ENCODE peak calls at places on chromosomes 11 and 22, in five cellular contexts. Y is activated CD4-positive, CD25-positive, alpha-beta regulatory T cell; W is T-cell; E is NCI-H1436; V is aorta. O is an unnamed sample.

GRCh38 chr11:33256031-33256807 is 962 bp upstream of the HIPK3 start:
- DNase-seq in Y (no peak), W (no peak), E (no peak), V (no peak), O (no peak)

GRCh38 chr11:235180-235997 is 753 bp downstream of the SIRT3 start:
- DNase-seq in Y (peak; percentile 27), W (peak; percentile 61), E (peak; percentile 14), V (peak; percentile 42), O (no peak)

GRCh38 chr22:23478175-23478574 is 101.9 kb downstream of the IGLL1 start:
- DNase-seq in Y (no peak), W (no peak), E (no peak), V (no peak), O (no peak)

GRCh38 chr11:33895752-33896137 is 3.9 kb upstream of the LMO2 start:
- DNase-seq in Y (no peak), W (no peak), E (peak; percentile 56), V (no peak), O (no peak)

GRCh38 chr11:64355078-64355940 is 3.7 kb upstream of the RPS6KA4 start:
- DNase-seq in Y (no peak), W (no peak), E (peak; percentile 82), V (peak; percentile 94), O (peak; percentile 58)

GRCh38 chr22:49852898-49853894 is at the start of gene ZBED4:
- DNase-seq in Y (peak; percentile 99), W (peak; percentile 94), E (peak; percentile 97), V (peak; percentile 100), O (peak; percentile 100)

GRCh38 chr22:19874307-19875060 is 19.8 kb upstream of the GNB1L start:
- DNase-seq in Y (no peak), W (no peak), E (peak; percentile 13), V (peak; percentile 72), O (no peak)

GRCh38 chr11:35852056-35852455 is 91.8 kb upstream of the LDLRAD3 start:
- DNase-seq in Y (no peak), W (no peak), E (no peak), V (no peak), O (no peak)

O was measured in activated B cell treated with CpG ODN at 0.5 μM for 24 hours.